ENCODE peak calls at places on chromosomes 13 and 19, in ten cellular contexts. L is RWPE1; S is NCI-H2081 treated with DMSO at 0.1 percent for 48 hours; R is SHP77; J is stimulated activated CD8-positive, alpha-beta memory T cell treated with anti-CD3 and anti-CD28 coated beads, Interleukin-4, amount 100 ng/mL, for 1 hour; O is stimulated activated naive CD4-positive, alpha-beta T cell; P is bronchial epithelial cell; H is T-helper 1 cell; M is activated T-cell treated with anti-CD3 and anti-CD28 coated beads for 4 hours; K is MCF 10A. E is an unnamed sample.

GRCh38 chr13:97018029-97018819 is 23.9 kb upstream of the OXGR1 start:
- DNase-seq in L (peak; percentile 38), S (no peak), R (peak; percentile 81), J (no peak), O (peak; percentile 26), P (peak; percentile 53), H (peak; percentile 42), M (peak; percentile 9), K (peak; percentile 80), E (peak; percentile 68)

GRCh38 chr13:109875746-109876145 is 89.4 kb upstream of the IRS2 start:
- DNase-seq in L (no peak), S (no peak), R (no peak), J (no peak), O (no peak), P (no peak), H (no peak), M (no peak), K (no peak), E (no peak)

GRCh38 chr19:41796362-41796761 is at the start of gene CEACAM3:
- DNase-seq in L (no peak), S (no peak), R (no peak), J (no peak), O (no peak), P (no peak), H (no peak), M (no peak), K (no peak), E (no peak)

GRCh38 chr13:26679411-26679810 is 81.2 kb downstream of the GPR12 start:
- DNase-seq in L (no peak), S (no peak), R (no peak), J (no peak), O (no peak), P (peak; percentile 53), H (no peak), M (no peak), K (no peak), E (peak; percentile 28)

GRCh38 chr13:109393045-109393444 is 393.3 kb downstream of the IRS2 start:
- DNase-seq in L (no peak), S (no peak), R (no peak), J (no peak), O (no peak), P (no peak), H (no peak), M (no peak), K (no peak), E (no peak)

GRCh38 chr19:7533925-7534480 is 1.5 kb upstream of the PNPLA6 start:
- DNase-seq in L (peak; percentile 76), S (no peak), R (peak; percentile 76), J (peak; percentile 59), O (peak; percentile 85), P (peak; percentile 69), H (peak; percentile 91), M (peak; percentile 76), K (peak; percentile 92), E (peak; percentile 87)

GRCh38 chr19:17090501-17091074 is 15.0 kb downstream of the MYO9B start:
- DNase-seq in L (no peak), S (no peak), R (no peak), J (no peak), O (no peak), P (peak; percentile 24), H (peak; percentile 27), M (peak; percentile 42), K (no peak), E (no peak)

GRCh38 chr19:12695514-12695913 is 917 bp downstream of the FBXW9 start:
- DNase-seq in L (no peak), S (no peak), R (no peak), J (no peak), O (no peak), P (no peak), H (no peak), M (no peak), K (no peak), E (no peak)

GRCh38 chr19:42555317-42555716 is 27.0 kb upstream of the CEACAM1 start:
- DNase-seq in L (no peak), S (no peak), R (no peak), J (no peak), O (no peak), P (no peak), H (no peak), M (no peak), K (no peak), E (peak; percentile 34)

GRCh38 chr13:24851546-24851945 is 87.6 kb downstream of the RNF17 start:
- DNase-seq in L (peak; percentile 76), S (no peak), R (no peak), J (no peak), O (no peak), P (peak; percentile 97), H (no peak), M (no peak), K (peak; percentile 73), E (no peak)

GRCh38 chr13:111323950-111324651 is 3.7 kb downstream of the TEX29 start:
- DNase-seq in L (no peak), S (no peak), R (peak; percentile 11), J (no peak), O (no peak), P (no peak), H (no peak), M (no peak), K (no peak), E (no peak)

GRCh38 chr19:42078058-42078457 is 2.1 kb downstream of the ZNF574 start:
- DNase-seq in L (no peak), S (no peak), R (no peak), J (no peak), O (no peak), P (no peak), H (no peak), M (no peak), K (no peak), E (no peak)

GRCh38 chr13:32659736-32660135 is 73.5 kb downstream of the PDS5B start:
- DNase-seq in L (no peak), S (no peak), R (no peak), J (no peak), O (no peak), P (no peak), H (no peak), M (no peak), K (no peak), E (no peak)

GRCh38 chr19:19866599-19867248 is 1.0 kb downstream of the ZNF253 start:
- DNase-seq in L (peak; percentile 3), S (no peak), R (peak; percentile 4), J (no peak), O (no peak), P (no peak), H (peak; percentile 70), M (peak; percentile 15), K (no peak), E (peak; percentile 79)

GRCh38 chr19:19335408-19336158 is 15.0 kb downstream of the MAU2 start:
- DNase-seq in L (peak; percentile 62), S (no peak), R (no peak), J (no peak), O (no peak), P (no peak), H (no peak), M (no peak), K (no peak), E (no peak)

GRCh38 chr13:113245858-113246791 is 36.7 kb downstream of the CUL4A start:
- DNase-seq in L (no peak), S (no peak), R (peak; percentile 3), J (no peak), O (no peak), P (peak; percentile 14), H (no peak), M (no peak), K (peak; percentile 5), E (no peak)

GRCh38 chr13:105327727-105328126 is 1207.7 kb downstream of the EFNB2 start:
- DNase-seq in L (no peak), S (peak; percentile 10), R (no peak), J (no peak), O (no peak), P (no peak), H (no peak), M (no peak), K (no peak), E (no peak)

GRCh38 chr19:18562086-18562485 is 4.4 kb downstream of the KXD1 start:
- DNase-seq in L (no peak), S (no peak), R (no peak), J (no peak), O (no peak), P (no peak), H (no peak), M (no peak), K (no peak), E (no peak)

GRCh38 chr13:41418027-41418426 is 39.3 kb upstream of the RGCC start:
- DNase-seq in L (no peak), S (no peak), R (no peak), J (no peak), O (no peak), P (peak; percentile 45), H (no peak), M (no peak), K (no peak), E (no peak)

GRCh38 chr13:114063545-114064515 is 68.6 kb downstream of the RASA3 start:
- DNase-seq in L (no peak), S (no peak), R (peak; percentile 46), J (no peak), O (no peak), P (no peak), H (no peak), M (no peak), K (peak; percentile 56), E (no peak)

GRCh38 chr13:91813255-91813654 is 414.8 kb downstream of the GPC5 start:
- DNase-seq in L (no peak), S (no peak), R (peak; percentile 45), J (no peak), O (no peak), P (no peak), H (no peak), M (no peak), K (no peak), E (no peak)

E was measured in retina.